ENCODE peak calls at places on chromosomes 13 and 19, in five cellular contexts. One of them, this sample, is unnamed.
A peak's percentile ranks its signal among the peaks of the same experiment; 100 is the strongest.

GRCh38 chr13:66492479-66492878 is 737.7 kb downstream of the PCDH9 start:
- DNase-seq in GM23338: peak; percentile 68
- DNase-seq in transverse colon: no peak
- DNase-seq in SK-N-SH: peak; percentile 4
- DNase-seq in SK-N-MC: no peak
- DNase-seq in this sample: no peak

GRCh38 chr19:3932931-3933810 is at the start of gene NMRK2:
- DNase-seq in GM23338: peak; percentile 92
- DNase-seq in transverse colon: no peak
- DNase-seq in SK-N-MC: no peak
- DNase-seq in SK-N-SH: peak; percentile 65
- DNase-seq in this sample: no peak

GRCh38 chr13:82560889-82561288 is 1321.4 kb downstream of the SLITRK1 start:
- DNase-seq in GM23338: no peak
- DNase-seq in transverse colon: no peak
- DNase-seq in SK-N-MC: no peak
- DNase-seq in SK-N-SH: no peak
- DNase-seq in this sample: no peak

GRCh38 chr13:70585109-70585508 is 476.9 kb upstream of the KLHL1 start:
- DNase-seq in SK-N-MC: no peak
- DNase-seq in transverse colon: no peak
- DNase-seq in SK-N-SH: no peak
- DNase-seq in GM23338: no peak
- DNase-seq in this sample: no peak

GRCh38 chr19:44762033-44762432 is 13.5 kb downstream of the BCL3 start:
- DNase-seq in SK-N-SH: no peak
- DNase-seq in SK-N-MC: no peak
- DNase-seq in transverse colon: no peak
- DNase-seq in GM23338: no peak
- DNase-seq in this sample: no peak

GRCh38 chr13:45331981-45332830 is 8.8 kb downstream of the TPT1 start:
- DNase-seq in SK-N-MC: peak; percentile 56
- DNase-seq in GM23338: no peak
- DNase-seq in transverse colon: no peak
- DNase-seq in SK-N-SH: no peak
- DNase-seq in this sample: no peak

GRCh38 chr13:39784347-39784746 is 128.9 kb downstream of the COG6 start:
- DNase-seq in SK-N-SH: no peak
- DNase-seq in transverse colon: no peak
- DNase-seq in SK-N-MC: no peak
- DNase-seq in GM23338: no peak
- DNase-seq in this sample: no peak

GRCh38 chr13:72504026-72504925 is 223.2 kb downstream of the MZT1 start:
- DNase-seq in transverse colon: no peak
- DNase-seq in SK-N-SH: no peak
- DNase-seq in SK-N-MC: no peak
- DNase-seq in GM23338: no peak
- DNase-seq in this sample: no peak

GRCh38 chr19:942133-942645 is 16.4 kb downstream of the ARID3A start:
- DNase-seq in transverse colon: no peak
- DNase-seq in SK-N-SH: no peak
- DNase-seq in SK-N-MC: no peak
- DNase-seq in GM23338: no peak
- DNase-seq in this sample: no peak

GRCh38 chr19:32887572-32887971 is 18.0 kb upstream of the SLC7A9 start:
- DNase-seq in SK-N-SH: no peak
- DNase-seq in GM23338: no peak
- DNase-seq in transverse colon: no peak
- DNase-seq in SK-N-MC: no peak
- DNase-seq in this sample: no peak
- H3K4me3 ChIP-seq in SK-N-SH: no peak overlapping the region
- H3K4me3 ChIP-seq in GM23338: no peak overlapping the region
- H3K4me3 ChIP-seq in transverse colon: no peak overlapping the region
- H3K4me3 ChIP-seq in SK-N-MC: no peak overlapping the region
- H3K4me3 ChIP-seq in this sample: no peak overlapping the region

GRCh38 chr19:10112037-10112751 is 701 bp downstream of the P2RY11 start:
- DNase-seq in SK-N-SH: peak; percentile 28
- DNase-seq in SK-N-MC: no peak
- DNase-seq in transverse colon: peak; percentile 14
- DNase-seq in GM23338: no peak
- DNase-seq in this sample: no peak
- TF ChIP-seq POLR2AphosphoS5 in SK-N-SH: no peak
- TF ChIP-seq POLR2AphosphoS5 in SK-N-MC: peak; percentile 64
- TF ChIP-seq POLR2AphosphoS5 in transverse colon: no peak
- TF ChIP-seq POLR2AphosphoS5 in GM23338: no peak
- TF ChIP-seq POLR2AphosphoS5 in this sample: no peak

GRCh38 chr13:91946498-91947070 is 548.2 kb downstream of the GPC5 start:
- DNase-seq in SK-N-MC: no peak
- DNase-seq in transverse colon: no peak
- DNase-seq in GM23338: peak; percentile 78
- DNase-seq in SK-N-SH: peak; percentile 63
- DNase-seq in this sample: no peak
- H3K4me3 ChIP-seq in SK-N-MC: no peak overlapping the region
- H3K4me3 ChIP-seq in transverse colon: no peak overlapping the region
- H3K4me3 ChIP-seq in GM23338: no peak overlapping the region
- H3K4me3 ChIP-seq in SK-N-SH: no peak overlapping the region
- H3K4me3 ChIP-seq in this sample: no peak overlapping the region

GRCh38 chr13:29933401-29933800 is 83.0 kb upstream of the UBL3 start:
- DNase-seq in SK-N-SH: no peak
- DNase-seq in transverse colon: no peak
- DNase-seq in GM23338: no peak
- DNase-seq in SK-N-MC: no peak
- DNase-seq in this sample: no peak

GRCh38 chr13:29936961-29937360 is 86.5 kb upstream of the UBL3 start:
- DNase-seq in GM23338: no peak
- DNase-seq in SK-N-MC: no peak
- DNase-seq in SK-N-SH: no peak
- DNase-seq in transverse colon: no peak
- DNase-seq in this sample: no peak

GRCh38 chr13:29936051-29936813 is 85.8 kb upstream of the UBL3 start:
- DNase-seq in GM23338: no peak
- DNase-seq in SK-N-SH: no peak
- DNase-seq in SK-N-MC: no peak
- DNase-seq in transverse colon: no peak
- DNase-seq in this sample: no peak

GRCh38 chr13:29935309-29935981 is 85.0 kb upstream of the UBL3 start:
- DNase-seq in GM23338: no peak
- DNase-seq in SK-N-MC: no peak
- DNase-seq in transverse colon: peak; percentile 51
- DNase-seq in SK-N-SH: no peak
- DNase-seq in this sample: no peak

DNA sequence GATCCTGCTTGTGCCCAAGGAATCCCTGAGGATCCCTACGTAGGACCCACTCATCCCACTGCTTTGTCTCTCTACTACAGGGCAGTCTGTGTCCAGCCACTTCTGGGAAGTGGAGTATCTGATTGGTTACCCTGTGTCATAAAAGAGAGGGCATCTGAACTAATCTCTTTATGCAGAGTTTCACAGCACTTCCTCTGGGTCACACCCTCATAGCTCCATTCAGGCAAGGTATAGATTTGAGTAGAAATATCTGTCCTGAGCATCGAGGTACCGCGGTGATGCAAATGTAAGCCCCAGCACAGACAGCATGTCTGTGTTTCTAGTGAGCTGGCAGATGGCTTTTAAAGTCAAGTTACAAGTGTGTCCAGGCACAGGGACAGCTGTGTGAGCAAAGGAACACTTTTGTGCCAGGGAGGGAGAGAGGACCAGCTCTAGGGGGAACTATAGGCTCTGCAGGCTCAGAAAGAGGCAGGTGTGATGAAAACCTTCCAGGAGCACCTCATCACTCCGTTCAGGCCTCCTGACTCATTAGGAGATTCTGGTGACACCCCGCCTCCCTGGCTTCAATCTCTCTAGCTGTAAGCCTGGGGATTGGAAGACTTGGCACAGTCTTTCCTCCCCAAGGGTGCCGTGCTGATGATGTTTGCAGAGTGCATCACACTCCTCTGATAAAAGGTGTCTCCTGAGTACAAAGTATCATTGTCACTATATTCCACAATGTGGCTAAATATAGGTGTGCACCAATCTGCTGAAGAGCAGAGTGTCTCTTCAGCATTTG is 84.3 kb upstream of the UBL3 start:
- DNase-seq in SK-N-MC: no peak
- DNase-seq in GM23338: no peak
- DNase-seq in transverse colon: no peak
- DNase-seq in SK-N-SH: no peak
- DNase-seq in this sample: no peak
- TF ChIP-seq POLR2AphosphoS5 in SK-N-MC: no peak
- TF ChIP-seq POLR2AphosphoS5 in GM23338: no peak
- TF ChIP-seq POLR2AphosphoS5 in transverse colon: no peak
- TF ChIP-seq POLR2AphosphoS5 in SK-N-SH: no peak
- TF ChIP-seq POLR2AphosphoS5 in this sample: no peak

This sample was measured in breast epithelium.